ENCODE peak calls at places on chromosomes 12 and 14, in seven cellular contexts. M is H9, B is neuronal stem cell, S is IMR-90, T is mesendoderm, E is mesenchymal stem cell, C is trophoblast cell. X is an unnamed sample.

GRCh38 chr12:131941116-131941986 is 8.4 kb upstream of the EP400 start:
- DNase-seq in B (no peak), C (no peak), T (no peak), S (no peak), M (no peak), E (no peak), X (no peak)

GRCh38 chr12:43692064-43692463 is 66.5 kb downstream of the PUS7L start:
- DNase-seq in B (no peak), E (peak; percentile 71), T (peak; percentile 45), S (peak; percentile 67), C (no peak), M (no peak), X (no peak)

GRCh38 chr12:53241623-53242412 is 9.8 kb upstream of the RARG start:
- DNase-seq in E (no peak), B (no peak), S (no peak), T (peak; percentile 45), M (peak; percentile 81), C (no peak), X (no peak)

GRCh38 chr12:96219700-96220206 is 25.6 kb downstream of the ELK3 start:
- DNase-seq in S (peak; percentile 98), T (peak; percentile 88), B (no peak), C (peak; percentile 99), M (peak; percentile 77), E (peak; percentile 96), X (peak; percentile 53)

GRCh38 chr12:57864811-57865751 is 18.6 kb upstream of the CTDSP2 start:
- DNase-seq in B (no peak), C (peak; percentile 77), M (no peak), T (peak; percentile 65), S (peak; percentile 77), E (peak; percentile 88), X (peak; percentile 73)

GRCh38 chr12:113135178-113136127 is at the start of gene RASAL1:
- DNase-seq in E (no peak), M (peak; percentile 97), B (no peak), S (no peak), C (no peak), T (peak; percentile 86), X (peak; percentile 70)

GRCh38 chr14:77306406-77307098 is 14.1 kb downstream of the POMT2 start:
- DNase-seq in B (no peak), C (peak; percentile 81), S (peak; percentile 21), E (peak; percentile 18), T (peak; percentile 55), M (no peak), X (no peak)

GRCh38 chr12:114926341-114926740 is 242.4 kb upstream of the TBX3 start:
- DNase-seq in E (no peak), C (no peak), M (no peak), B (no peak), T (no peak), S (no peak), X (no peak)

GRCh38 chr12:97323154-97323553 is 139.4 kb upstream of the RMST start:
- DNase-seq in T (peak; percentile 18), M (no peak), B (no peak), S (no peak), C (no peak), E (no peak), X (no peak)

GRCh38 chr12:100473716-100474150 is at the start of gene NR1H4:
- DNase-seq in S (peak; percentile 73), B (no peak), M (no peak), T (no peak), C (no peak), E (no peak), X (no peak)

GRCh38 chr12:88238406-88238805 is 96.3 kb downstream of the TMTC3 start:
- DNase-seq in C (no peak), S (no peak), T (no peak), M (no peak), B (no peak), E (no peak), X (no peak)

GRCh38 chr12:42410345-42410744 is 84.4 kb downstream of the PPHLN1 start:
- DNase-seq in C (no peak), E (no peak), B (no peak), S (no peak), M (no peak), T (no peak), X (no peak)

GRCh38 chr12:13028825-13029570 is 15.2 kb upstream of the FAM234B start:
- DNase-seq in M (no peak), T (peak; percentile 32), B (peak; percentile 14), E (no peak), C (no peak), S (no peak), X (no peak)

GRCh38 chr14:28308727-28309126 is 457.9 kb upstream of the FOXG1 start:
- DNase-seq in B (no peak), M (no peak), E (no peak), T (peak; percentile 58), C (peak; percentile 26), S (no peak), X (no peak)

GRCh38 chr14:35336171-35337073 is 44.2 kb downstream of the PSMA6 start:
- DNase-seq in E (peak; percentile 95), T (peak; percentile 92), S (peak; percentile 85), C (peak; percentile 97), B (no peak), M (peak; percentile 84), X (peak; percentile 64)

GRCh38 chr12:14239350-14239934 is 126.0 kb upstream of the ATF7IP start:
- DNase-seq in B (no peak), S (no peak), T (peak; percentile 94), M (peak; percentile 78), C (peak; percentile 100), E (peak; percentile 86), X (peak; percentile 61)

GRCh38 chr14:100065942-100066574 is 836 bp downstream of the EVL start:
- DNase-seq in B (no peak), T (no peak), M (no peak), C (no peak), E (no peak), S (no peak), X (no peak)

GRCh38 chr12:74538491-74539258 is 1.0 kb downstream of the ATXN7L3B start:
- DNase-seq in M (no peak), C (no peak), B (no peak), E (peak; percentile 30), S (no peak), T (peak; percentile 33), X (no peak)

GRCh38 chr12:4545195-4545594 is 6.5 kb downstream of the RAD51AP1 start:
- DNase-seq in B (no peak), S (no peak), M (no peak), T (no peak), E (no peak), C (no peak), X (no peak)

GRCh38 chr12:51773145-51773869 is 75.2 kb downstream of the FIGNL2 start:
- DNase-seq in E (no peak), T (no peak), M (no peak), S (peak; percentile 77), C (peak; percentile 13), B (no peak), X (no peak)

GRCh38 chr12:89230376-89231101 is 121.8 kb downstream of the DUSP6 start:
- DNase-seq in C (no peak), T (no peak), B (no peak), M (no peak), S (no peak), E (peak; percentile 38), X (no peak)

GRCh38 chr14:105071942-105072341 is 6.7 kb upstream of the GPR132 start:
- DNase-seq in E (no peak), C (no peak), T (no peak), M (no peak), B (no peak), S (no peak), X (no peak)

GRCh38 chr14:60094306-60094897 is 2.7 kb downstream of the PCNX4 start:
- DNase-seq in M (peak; percentile 61), T (peak; percentile 98), E (peak; percentile 79), C (peak; percentile 78), B (no peak), S (peak; percentile 70), X (no peak)
- H3K4me2 ChIP-seq in M (peak overlapping the region; percentile 34), T (peak overlapping the region; percentile 26), E (peak overlapping the region; percentile 87), C (peak overlapping the region; percentile 58), B (no peak overlapping the region), S (peak overlapping the region; percentile 73), X (peak overlapping the region; percentile 88)

GRCh38 chr12:109553471-109553870 is 19.8 kb downstream of the MMAB start:
- DNase-seq in E (no peak), T (no peak), B (no peak), S (no peak), M (no peak), C (no peak), X (no peak)

GRCh38 chr12:109550310-109550680 is 23.0 kb downstream of the MMAB start:
- DNase-seq in T (no peak), E (no peak), B (no peak), S (no peak), M (no peak), C (no peak), X (no peak)

GRCh38 chr12:109549613-109550309 is 23.5 kb downstream of the MMAB start:
- DNase-seq in M (no peak), B (no peak), C (no peak), S (no peak), E (no peak), T (no peak), X (no peak)

GRCh38 chr12:109552971-109553370 is 20.3 kb downstream of the MMAB start:
- DNase-seq in T (no peak), C (no peak), E (no peak), B (no peak), S (no peak), M (no peak), X (no peak)

DNA sequence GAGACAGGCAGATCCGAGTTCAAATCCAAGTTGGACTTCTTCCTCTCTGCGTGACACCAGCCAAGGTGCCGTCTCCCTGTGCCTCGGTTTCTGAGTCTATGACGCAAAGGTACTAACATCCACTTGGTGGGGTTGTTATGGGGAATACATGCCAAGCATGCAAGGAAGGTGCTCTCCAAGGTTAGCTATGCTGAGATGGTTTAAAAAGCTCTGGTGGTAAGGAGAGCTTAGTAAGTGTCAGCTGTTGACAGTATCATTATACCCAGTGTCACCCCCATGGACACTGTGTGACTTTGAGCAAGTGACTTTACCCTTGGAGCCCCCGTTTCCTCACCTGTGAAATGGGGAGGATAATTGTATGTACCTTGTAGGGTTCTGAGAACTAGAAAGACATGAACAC is 22.2 kb downstream of the MMAB start:
- DNase-seq in B (no peak), M (no peak), C (peak; percentile 1), T (no peak), S (no peak), E (no peak), X (no peak)
- H3K4ac ChIP-seq in B (no peak overlapping the region), M (no peak overlapping the region), C (no peak overlapping the region), T (no peak overlapping the region), S (no peak overlapping the region), E (no peak overlapping the region), X (no peak overlapping the region)

GRCh38 chr14:64811676-64812075 is 68.0 kb downstream of the SPTB start:
- DNase-seq in S (no peak), M (no peak), E (no peak), C (peak; percentile 33), T (no peak), B (no peak), X (no peak)
- H3K4me2 ChIP-seq in S (no peak overlapping the region), M (no peak overlapping the region), E (no peak overlapping the region), C (no peak overlapping the region), T (no peak overlapping the region), B (no peak overlapping the region), X (peak overlapping the region; percentile 46)

GRCh38 chr14:60931206-60931605 is 49.7 kb downstream of the TRMT5 start:
- DNase-seq in C (no peak), S (peak; percentile 24), M (no peak), E (no peak), B (peak; percentile 26), T (no peak), X (no peak)

GRCh38 chr14:60926002-60926401 is 54.9 kb downstream of the TRMT5 start:
- DNase-seq in C (no peak), T (no peak), E (no peak), B (no peak), S (no peak), M (no peak), X (no peak)

GRCh38 chr14:60922050-60922449 is 58.8 kb downstream of the TRMT5 start:
- DNase-seq in E (no peak), M (no peak), B (no peak), T (no peak), S (peak; percentile 62), C (no peak), X (no peak)

GRCh38 chr14:60925286-60925685 is 55.6 kb downstream of the TRMT5 start:
- DNase-seq in C (no peak), B (no peak), S (peak; percentile 7), M (no peak), E (no peak), T (no peak), X (no peak)
- H3K4ac ChIP-seq in C (no peak overlapping the region), B (no peak overlapping the region), S (no peak overlapping the region), M (no peak overlapping the region), E (no peak overlapping the region), T (no peak overlapping the region), X (no peak overlapping the region)

X was measured in H1.